ENCODE peak calls at places on chromosomes 2 and 18, in eight cellular contexts. One of them, this sample, is unnamed.

GRCh38 chr18:48690494-48690893 is 151.7 kb downstream of the CTIF start:
- DNase-seq in neural crest cell: no peak
- DNase-seq in left ventricle myocardium superior: no peak
- DNase-seq in lower leg skin: no peak
- DNase-seq in osteocyte: no peak
- DNase-seq in mucosa of gallbladder: no peak
- DNase-seq in iPS DF 6.9: no peak
- DNase-seq in NCI-H146: no peak
- DNase-seq in this sample: no peak

GRCh38 chr2:236963631-236964030 is 122.1 kb upstream of the COPS8 start:
- DNase-seq in NCI-H146: no peak
- DNase-seq in left ventricle myocardium superior: no peak
- DNase-seq in osteocyte: no peak
- DNase-seq in mucosa of gallbladder: no peak
- DNase-seq in iPS DF 6.9: no peak
- DNase-seq in neural crest cell: no peak
- DNase-seq in lower leg skin: no peak
- DNase-seq in this sample: no peak

GRCh38 chr2:210593166-210593565 is 36.8 kb downstream of the CPS1 start:
- DNase-seq in iPS DF 6.9: no peak
- DNase-seq in neural crest cell: no peak
- DNase-seq in osteocyte: no peak
- DNase-seq in mucosa of gallbladder: no peak
- DNase-seq in left ventricle myocardium superior: no peak
- DNase-seq in lower leg skin: no peak
- DNase-seq in NCI-H146: no peak
- DNase-seq in this sample: no peak

GRCh38 chr2:238379096-238379810 is 47.5 kb upstream of the ASB1 start:
- DNase-seq in iPS DF 6.9: no peak
- DNase-seq in left ventricle myocardium superior: peak; percentile 30
- DNase-seq in NCI-H146: peak; percentile 20
- DNase-seq in neural crest cell: no peak
- DNase-seq in mucosa of gallbladder: no peak
- DNase-seq in osteocyte: no peak
- DNase-seq in lower leg skin: no peak
- DNase-seq in this sample: no peak

GRCh38 chr2:43420310-43420903 is 175.4 kb downstream of the THADA start:
- DNase-seq in iPS DF 6.9: no peak
- DNase-seq in neural crest cell: no peak
- DNase-seq in left ventricle myocardium superior: no peak
- DNase-seq in osteocyte: no peak
- DNase-seq in mucosa of gallbladder: no peak
- DNase-seq in NCI-H146: no peak
- DNase-seq in lower leg skin: no peak
- DNase-seq in this sample: no peak

GRCh38 chr2:218892693-218893348 is 12.2 kb downstream of the WNT10A start:
- DNase-seq in lower leg skin: no peak
- DNase-seq in NCI-H146: peak; percentile 57
- DNase-seq in neural crest cell: peak; percentile 72
- DNase-seq in iPS DF 6.9: no peak
- DNase-seq in mucosa of gallbladder: peak; percentile 74
- DNase-seq in osteocyte: no peak
- DNase-seq in left ventricle myocardium superior: peak; percentile 77
- DNase-seq in this sample: no peak

GRCh38 chr2:201257381-201257940 is 2.9 kb upstream of the CASP8 start:
- DNase-seq in NCI-H146: peak; percentile 35
- DNase-seq in iPS DF 6.9: no peak
- DNase-seq in mucosa of gallbladder: peak; percentile 45
- DNase-seq in lower leg skin: no peak
- DNase-seq in neural crest cell: no peak
- DNase-seq in osteocyte: no peak
- DNase-seq in left ventricle myocardium superior: peak; percentile 48
- DNase-seq in this sample: no peak

GRCh38 chr2:72513011-72513410 is 312.8 kb downstream of the EXOC6B start:
- DNase-seq in left ventricle myocardium superior: no peak
- DNase-seq in iPS DF 6.9: no peak
- DNase-seq in NCI-H146: no peak
- DNase-seq in osteocyte: no peak
- DNase-seq in neural crest cell: no peak
- DNase-seq in mucosa of gallbladder: no peak
- DNase-seq in lower leg skin: no peak
- DNase-seq in this sample: no peak

GRCh38 chr18:28044036-28044435 is 132.9 kb downstream of the CDH2 start:
- DNase-seq in neural crest cell: no peak
- DNase-seq in mucosa of gallbladder: no peak
- DNase-seq in NCI-H146: no peak
- DNase-seq in osteocyte: no peak
- DNase-seq in lower leg skin: no peak
- DNase-seq in iPS DF 6.9: no peak
- DNase-seq in left ventricle myocardium superior: no peak
- DNase-seq in this sample: no peak

GRCh38 chr2:108034843-108035242 is 48.5 kb downstream of the SLC5A7 start:
- DNase-seq in lower leg skin: no peak
- DNase-seq in NCI-H146: no peak
- DNase-seq in iPS DF 6.9: no peak
- DNase-seq in mucosa of gallbladder: no peak
- DNase-seq in neural crest cell: no peak
- DNase-seq in left ventricle myocardium superior: no peak
- DNase-seq in osteocyte: no peak
- DNase-seq in this sample: no peak

GRCh38 chr2:234133004-234133403 is 82.5 kb downstream of the SPP2 start:
- DNase-seq in NCI-H146: no peak
- DNase-seq in mucosa of gallbladder: no peak
- DNase-seq in lower leg skin: peak; percentile 38
- DNase-seq in left ventricle myocardium superior: no peak
- DNase-seq in neural crest cell: no peak
- DNase-seq in iPS DF 6.9: no peak
- DNase-seq in osteocyte: peak; percentile 54
- DNase-seq in this sample: no peak

GRCh38 chr18:61901334-61901986 is 8.7 kb upstream of the RNF152 start:
- DNase-seq in iPS DF 6.9: no peak
- DNase-seq in NCI-H146: peak; percentile 82
- DNase-seq in osteocyte: no peak
- DNase-seq in mucosa of gallbladder: peak; percentile 41
- DNase-seq in lower leg skin: no peak
- DNase-seq in left ventricle myocardium superior: peak; percentile 33
- DNase-seq in neural crest cell: peak; percentile 22
- DNase-seq in this sample: no peak

GRCh38 chr2:98376996-98377395 is 30.7 kb downstream of the CNGA3 start:
- DNase-seq in left ventricle myocardium superior: no peak
- DNase-seq in mucosa of gallbladder: no peak
- DNase-seq in osteocyte: peak; percentile 56
- DNase-seq in lower leg skin: no peak
- DNase-seq in NCI-H146: no peak
- DNase-seq in iPS DF 6.9: no peak
- DNase-seq in neural crest cell: no peak
- DNase-seq in this sample: peak; percentile 36

GRCh38 chr18:67583621-67584020 is 67.1 kb upstream of the DSEL start:
- DNase-seq in neural crest cell: no peak
- DNase-seq in mucosa of gallbladder: no peak
- DNase-seq in left ventricle myocardium superior: no peak
- DNase-seq in osteocyte: no peak
- DNase-seq in NCI-H146: no peak
- DNase-seq in lower leg skin: no peak
- DNase-seq in iPS DF 6.9: no peak
- DNase-seq in this sample: no peak

GRCh38 chr18:5309888-5310470 is 14.5 kb upstream of the ZBTB14 start:
- DNase-seq in lower leg skin: no peak
- DNase-seq in neural crest cell: no peak
- DNase-seq in mucosa of gallbladder: no peak
- DNase-seq in NCI-H146: no peak
- DNase-seq in left ventricle myocardium superior: no peak
- DNase-seq in osteocyte: no peak
- DNase-seq in iPS DF 6.9: no peak
- DNase-seq in this sample: no peak

This sample was measured in right atrium auricular region.